ENCODE peak calls at places on chromosomes 4 and X, in six cellular contexts. F is SHP77; T is amygdala; W is CD8-positive, alpha-beta memory T cell; S is nephron progenitor cell; Q is activated CD4-positive, alpha-beta memory T cell treated with anti-CD3 and anti-CD28 coated beads, Interleukin-2, amount 10 ng/mL, durations not matched to agents 7 days and 5 days. G is an unnamed sample.

GRCh38 chr4:2357821-2358745 is 60.4 kb downstream of the ZFYVE28 start:
- DNase-seq in Q (no peak), W (no peak), S (no peak), F (no peak), T (no peak), G (no peak)

GRCh38 chr4:174604198-174604597 is 81.9 kb upstream of the HPGD start:
- DNase-seq in T (no peak), Q (no peak), S (no peak), F (peak; percentile 30), W (no peak), G (no peak)

GRCh38 chrX:25158635-25159034 is 142.9 kb upstream of the ARX start:
- DNase-seq in Q (no peak), F (no peak), W (no peak), S (no peak), T (no peak), G (no peak)

GRCh38 chr4:87286970-87287369 is 35.7 kb downstream of the HSD17B13 start:
- DNase-seq in F (no peak), S (no peak), Q (no peak), T (no peak), W (no peak), G (no peak)

GRCh38 chr4:185508162-185508561 is 27.1 kb downstream of the PDLIM3 start:
- DNase-seq in W (no peak), F (no peak), Q (no peak), S (no peak), T (no peak), G (no peak)

GRCh38 chr4:4762909-4763814 is 96.3 kb upstream of the MSX1 start:
- DNase-seq in Q (peak; percentile 49), T (no peak), W (no peak), F (no peak), S (no peak), G (peak; percentile 11)

GRCh38 chr4:89538171-89538570 is 230.6 kb upstream of the GPRIN3 start:
- DNase-seq in S (no peak), T (no peak), Q (no peak), F (no peak), W (no peak), G (no peak)

GRCh38 chr4:146381263-146381872 is 140.4 kb downstream of the SLC10A7 start:
- DNase-seq in S (no peak), F (no peak), T (no peak), W (no peak), Q (no peak), G (no peak)

GRCh38 chr4:143186202-143186601 is 1.5 kb downstream of the USP38 start:
- DNase-seq in S (no peak), W (no peak), T (no peak), Q (no peak), F (no peak), G (no peak)

GRCh38 chr4:6688879-6689505 is 4.7 kb upstream of the S100P start:
- DNase-seq in F (peak; percentile 28), W (peak; percentile 72), Q (peak; percentile 91), T (no peak), S (no peak), G (no peak)

GRCh38 chrX:126580877-126581276 is 28.3 kb upstream of the DCAF12L1 start:
- DNase-seq in Q (no peak), F (no peak), S (no peak), T (no peak), W (no peak), G (no peak)

GRCh38 chr4:11299016-11299415 is 129.7 kb downstream of the HS3ST1 start:
- DNase-seq in W (no peak), F (no peak), Q (no peak), T (no peak), S (no peak), G (no peak)

GRCh38 chr4:3520796-3521600 is 11.2 kb downstream of the LRPAP1 start:
- DNase-seq in Q (no peak), T (no peak), F (no peak), W (no peak), S (no peak), G (no peak)